ENCODE peak calls at places on chromosomes 13 and 19, in ten cellular contexts. E is neuronal stem cell, A is left ventricle myocardium inferior, Z is kidney epithelial cell, W is Caco-2, X is Peyer's patch, O is transverse colon, U is esophagus muscularis mucosa, L is endothelial cell of umbilical vein, J is H9. F is an unnamed sample. For H3K27me3, the result is how much of the 10 kb centered on the place peaks cover.

GRCh38 chr13:33686772-33687480 is 131.0 kb upstream of the RFC3 start:
- DNase-seq in J (no peak), X (no peak), A (no peak), E (no peak), Z (no peak), U (no peak), W (no peak), L (no peak), O (no peak), F (no peak)

GRCh38 chr13:77595166-77595810 is 59.8 kb downstream of the SCEL start:
- DNase-seq in A (no peak), X (no peak), O (no peak), W (no peak), Z (no peak), E (no peak), U (no peak), J (no peak), L (no peak), F (no peak)

GRCh38 chr13:108816381-108816780 is 187.0 kb downstream of the MYO16 start:
- DNase-seq in X (no peak), A (no peak), W (no peak), O (no peak), U (no peak), J (no peak), Z (peak), L (no peak), E (no peak), F (no peak)

GRCh38 chr13:46641274-46642081 is 88.5 kb downstream of the LRCH1 start:
- DNase-seq in X (no peak), L (peak), J (no peak), U (no peak), W (no peak), Z (no peak), O (no peak), A (peak), E (no peak), F (no peak)

GRCh38 chr19:46299004-46299509 is 2.2 kb downstream of the HIF3A start:
- DNase-seq in Z (peak), E (no peak), J (no peak), U (peak), A (peak), W (no peak), O (peak), L (peak), X (peak), F (peak)

GRCh38 chr19:49552749-49553148 is 24.9 kb downstream of the RCN3 start:
- DNase-seq in U (no peak), A (no peak), J (no peak), E (no peak), X (no peak), O (no peak), W (no peak), L (no peak), Z (no peak), F (no peak)

GRCh38 chr13:106515635-106516254 is 19.7 kb downstream of the EFNB2 start:
- DNase-seq in L (no peak), E (no peak), Z (no peak), A (no peak), J (no peak), U (no peak), O (no peak), X (no peak), W (no peak), F (no peak)

GRCh38 chr19:48681127-48681470 is 8.3 kb upstream of the NTN5 start:
- DNase-seq in X (no peak), A (no peak), W (no peak), E (no peak), Z (peak), U (no peak), J (no peak), O (no peak), L (no peak), F (no peak)

GRCh38 chr19:1491849-1492170 is 829 bp downstream of the REEP6 start:
- DNase-seq in A (no peak), J (no peak), W (no peak), E (no peak), O (no peak), L (no peak), Z (no peak), X (no peak), U (no peak), F (no peak)

GRCh38 chr19:19226204-19226603 is 14.4 kb downstream of the NCAN start:
- DNase-seq in A (no peak), J (no peak), Z (no peak), W (no peak), U (no peak), E (no peak), L (no peak), X (no peak), O (no peak), F (no peak)

GRCh38 chr19:19224150-19224851 is 12.5 kb downstream of the NCAN start:
- DNase-seq in L (no peak), X (no peak), O (no peak), W (no peak), J (no peak), Z (no peak), A (no peak), U (no peak), E (no peak), F (no peak)

GRCh38 chr19:19224852-19225494 is 13.2 kb downstream of the NCAN start:
- DNase-seq in J (peak), W (peak), O (peak), E (peak), X (peak), U (no peak), L (peak), Z (no peak), A (peak), F (peak)

GRCh38 chr19:19223060-19223459 is 11.3 kb downstream of the NCAN start:
- DNase-seq in L (no peak), O (no peak), Z (no peak), A (no peak), W (no peak), J (no peak), X (no peak), U (no peak), E (no peak), F (no peak)

GRCh38 chr19:19223636-19224035 is 11.9 kb downstream of the NCAN start:
- DNase-seq in X (no peak), U (no peak), L (no peak), Z (no peak), J (no peak), A (no peak), W (no peak), O (no peak), E (no peak), F (no peak)
- H3K27me3 ChIP-seq in X (under half), U (under half), L (under half), Z (under half), J (under half), A (half or more), W (under half), O (half or more), E (under half), F (under half)

DNA sequence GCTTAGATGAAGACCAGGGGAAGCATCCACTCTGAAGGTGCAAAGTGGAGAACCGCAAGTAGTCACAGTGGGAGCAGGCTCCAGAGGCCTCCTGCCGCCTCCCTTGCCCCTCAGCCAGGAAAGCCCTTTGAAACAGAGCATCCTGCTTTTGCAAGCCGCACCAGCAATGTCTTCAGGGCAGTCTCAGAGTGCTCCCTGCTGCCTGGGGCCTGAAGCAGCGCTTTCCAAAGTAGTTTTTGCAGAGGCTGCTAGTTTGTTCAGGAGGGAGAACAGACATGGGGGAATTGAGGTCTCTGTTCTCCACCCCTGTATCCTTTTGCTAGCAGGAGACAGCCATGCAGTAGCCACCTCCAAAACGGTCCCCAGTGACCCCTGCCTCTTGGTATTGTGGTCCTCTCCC is 15.8 kb upstream of the POP4 start:
- DNase-seq in A (no peak), X (no peak), J (no peak), W (no peak), E (no peak), L (no peak), O (no peak), U (no peak), Z (no peak), F (no peak)
- H3K27me3 ChIP-seq in A (half or more), X (under half), J (under half), W (under half), E (under half), L (under half), O (under half), U (under half), Z (under half), F (under half)

GRCh38 chr19:38218204-38218603 is 5.8 kb downstream of the DPF1 start:
- DNase-seq in A (no peak), Z (no peak), X (no peak), U (no peak), J (no peak), L (no peak), W (no peak), E (no peak), O (no peak), F (no peak)
- H3K27me3 ChIP-seq in A (half or more), Z (under half), X (under half), U (under half), J (under half), L (under half), W (under half), E (under half), O (under half), F (under half)

DNA sequence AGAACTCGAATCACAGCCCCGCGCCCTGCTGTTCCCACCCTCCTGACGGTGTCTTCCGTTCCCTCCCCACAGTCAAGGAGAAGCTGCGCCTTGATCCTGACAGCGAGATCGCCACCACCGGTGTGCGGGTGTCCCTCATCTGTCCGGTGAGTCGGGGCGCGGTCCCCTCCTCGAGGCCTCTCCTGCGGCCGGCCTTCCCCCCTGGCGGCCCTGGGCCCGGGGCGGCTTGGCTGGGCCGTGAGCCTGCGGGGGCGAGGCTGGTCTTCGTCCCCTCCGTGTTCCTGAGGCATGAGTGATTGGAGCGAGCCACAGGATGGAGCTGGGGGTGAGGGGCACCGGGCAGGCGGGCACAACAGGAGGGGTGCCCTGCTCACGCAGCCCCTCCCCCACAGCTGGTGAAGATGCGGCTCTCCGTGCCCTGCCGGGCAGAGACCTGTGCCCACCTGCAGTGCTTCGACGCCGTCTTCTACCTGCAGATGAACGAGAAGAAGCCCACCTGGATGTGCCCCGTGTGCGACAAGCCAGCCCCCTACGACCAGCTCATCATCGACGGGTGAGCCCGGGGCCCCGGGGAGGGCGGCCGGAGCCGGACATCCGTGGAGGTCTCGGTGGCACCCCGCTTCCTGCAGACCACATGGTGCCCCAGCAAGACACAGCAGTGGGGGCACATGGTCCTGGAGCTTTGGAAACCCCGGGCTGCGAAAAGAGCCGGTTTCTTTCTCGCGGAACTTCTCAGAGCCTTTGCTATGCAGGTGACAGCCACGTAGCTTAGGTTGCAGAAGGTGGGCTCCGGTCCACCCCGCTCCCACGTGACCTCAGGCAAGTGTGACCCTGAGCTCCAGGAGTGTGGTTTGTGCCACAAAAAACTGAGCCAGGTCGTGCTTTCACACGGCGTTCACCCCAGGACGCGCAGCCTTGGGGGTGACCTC is 25.8 kb downstream of the PIAS4 start:
- DNase-seq in A (no peak), Z (no peak), X (no peak), J (no peak), E (no peak), W (no peak), U (no peak), L (no peak), O (no peak), F (peak)
- H3K27me3 ChIP-seq in A (under half), Z (under half), X (under half), J (under half), E (under half), W (under half), U (under half), L (under half), O (under half), F (under half)

GRCh38 chr19:23378948-23379347 is 16.3 kb downstream of the ZNF91 start:
- DNase-seq in W (no peak), J (no peak), E (no peak), Z (no peak), O (no peak), A (no peak), L (no peak), U (no peak), X (no peak), F (no peak)
- H3K27me3 ChIP-seq in W (under half), J (under half), E (under half), Z (under half), O (under half), A (under half), L (under half), U (under half), X (under half), F (under half)